ENCODE peak calls at places on chromosomes 16 and 17, in four cellular contexts. One of them, this sample, is unnamed.

GRCh38 chr17:82436601-82437324 is 13.8 kb downstream of the CYBC1 start:
- DNase-seq in K562: no peak
- DNase-seq in HepG2: no peak
- DNase-seq in H1: no peak
- DNase-seq in this sample: no peak

GRCh38 chr17:36148559-36149295 is 27.7 kb downstream of the TBC1D3B start:
- DNase-seq in K562: peak
- DNase-seq in HepG2: peak
- DNase-seq in H1: peak
- DNase-seq in this sample: peak

GRCh38 chr16:10932959-10933710 is 9.1 kb downstream of the DEXI start:
- DNase-seq in K562: no peak
- DNase-seq in HepG2: no peak
- DNase-seq in H1: no peak
- DNase-seq in this sample: no peak

GRCh38 chr16:77376358-77376757 is 58.5 kb downstream of the ADAMTS18 start:
- DNase-seq in K562: no peak
- DNase-seq in HepG2: no peak
- DNase-seq in H1: peak
- DNase-seq in this sample: no peak

GRCh38 chr16:50778284-50779163 is 36.6 kb downstream of the CYLD start:
- DNase-seq in K562: no peak
- DNase-seq in HepG2: no peak
- DNase-seq in H1: no peak
- DNase-seq in this sample: peak

GRCh38 chr17:61073799-61074513 is 325.7 kb upstream of the TBX2 start:
- DNase-seq in K562: no peak
- DNase-seq in HepG2: no peak
- DNase-seq in H1: no peak
- DNase-seq in this sample: no peak

GRCh38 chr17:38451030-38451839 is 23.0 kb downstream of the ARHGAP23 start:
- DNase-seq in K562: no peak
- DNase-seq in HepG2: peak
- DNase-seq in H1: peak
- DNase-seq in this sample: no peak

GRCh38 chr16:35733971-35734702 is 2274.7 kb downstream of the TP53TG3F start:
- DNase-seq in K562: no peak
- DNase-seq in HepG2: no peak
- DNase-seq in H1: no peak
- DNase-seq in this sample: no peak

GRCh38 chr17:55321507-55322064 is 56.8 kb downstream of the HLF start:
- DNase-seq in K562: no peak
- DNase-seq in HepG2: no peak
- DNase-seq in H1: no peak
- DNase-seq in this sample: no peak

GRCh38 chr16:83744521-83744981 is 63.2 kb upstream of the HSBP1 start:
- DNase-seq in K562: no peak
- DNase-seq in HepG2: no peak
- DNase-seq in H1: no peak
- DNase-seq in this sample: no peak

GRCh38 chr17:73585583-73585982 is 58.7 kb downstream of the SDK2 start:
- DNase-seq in K562: no peak
- DNase-seq in HepG2: no peak
- DNase-seq in H1: no peak
- DNase-seq in this sample: no peak

GRCh38 chr16:4699030-4699556 is 5.7 kb downstream of the NUDT16L1 start:
- DNase-seq in K562: no peak
- DNase-seq in HepG2: no peak
- DNase-seq in H1: no peak
- DNase-seq in this sample: no peak

GRCh38 chr17:65565559-65565958 is 4.1 kb upstream of the AXIN2 start:
- DNase-seq in K562: no peak
- DNase-seq in HepG2: no peak
- DNase-seq in H1: no peak
- DNase-seq in this sample: no peak

GRCh38 chr17:60640503-60640902 is 37.1 kb upstream of the BCAS3 start:
- DNase-seq in K562: no peak
- DNase-seq in HepG2: peak
- DNase-seq in H1: no peak
- DNase-seq in this sample: no peak

GRCh38 chr16:67228034-67228785 is 1.3 kb downstream of the TMEM208 start:
- DNase-seq in K562: no peak
- DNase-seq in HepG2: no peak
- DNase-seq in H1: no peak
- DNase-seq in this sample: no peak

GRCh38 chr17:65594585-65594940 is 33.1 kb upstream of the AXIN2 start:
- DNase-seq in K562: no peak
- DNase-seq in HepG2: no peak
- DNase-seq in H1: no peak
- DNase-seq in this sample: no peak

GRCh38 chr17:66524848-66525247 is 222.4 kb downstream of the PRKCA start:
- DNase-seq in K562: no peak
- DNase-seq in HepG2: no peak
- DNase-seq in H1: no peak
- DNase-seq in this sample: no peak

GRCh38 chr17:64728041-64728695 is 66.1 kb upstream of the SMURF2 start:
- DNase-seq in K562: no peak
- DNase-seq in HepG2: no peak
- DNase-seq in H1: no peak
- DNase-seq in this sample: no peak

GRCh38 chr17:51260960-51261958 is 913 bp downstream of the UTP18 start:
- DNase-seq in K562: peak
- DNase-seq in HepG2: peak
- DNase-seq in H1: peak
- DNase-seq in this sample: no peak

GRCh38 chr16:67685388-67686112 is 18.9 kb downstream of the C16orf86 start:
- DNase-seq in K562: no peak
- DNase-seq in HepG2: no peak
- DNase-seq in H1: no peak
- DNase-seq in this sample: no peak

GRCh38 chr17:30249460-30249859 is 14.0 kb upstream of the SLC6A4 start:
- DNase-seq in K562: no peak
- DNase-seq in HepG2: no peak
- DNase-seq in H1: no peak
- DNase-seq in this sample: no peak

GRCh38 chr17:79458356-79458755 is 152.5 kb downstream of the RBFOX3 start:
- DNase-seq in K562: no peak
- DNase-seq in HepG2: no peak
- DNase-seq in H1: no peak
- DNase-seq in this sample: no peak

GRCh38 chr17:49887086-49887743 is 39.3 kb upstream of the TAC4 start:
- DNase-seq in K562: no peak
- DNase-seq in HepG2: peak
- DNase-seq in H1: no peak
- DNase-seq in this sample: no peak

GRCh38 chr17:15649861-15650391 is 30.4 kb upstream of the FBXW10B start:
- DNase-seq in K562: no peak
- DNase-seq in HepG2: no peak
- DNase-seq in H1: no peak
- DNase-seq in this sample: no peak

GRCh38 chr16:19105891-19106624 is 7.7 kb upstream of the ITPRIPL2 start:
- DNase-seq in K562: no peak
- DNase-seq in HepG2: no peak
- DNase-seq in H1: no peak
- DNase-seq in this sample: no peak

GRCh38 chr16:57145964-57146647 is 39.7 kb downstream of the PSME3IP1 start:
- DNase-seq in K562: no peak
- DNase-seq in HepG2: no peak
- DNase-seq in H1: no peak
- DNase-seq in this sample: no peak

GRCh38 chr17:74176546-74177001 is 26.9 kb upstream of the RPL38 start:
- DNase-seq in K562: peak
- DNase-seq in HepG2: peak
- DNase-seq in H1: peak
- DNase-seq in this sample: no peak

GRCh38 chr17:965311-965989 is 14.1 kb downstream of the NXN start:
- DNase-seq in K562: no peak
- DNase-seq in HepG2: no peak
- DNase-seq in H1: no peak
- DNase-seq in this sample: no peak

GRCh38 chr16:67456383-67457140 is 24.4 kb downstream of the ATP6V0D1 start:
- DNase-seq in K562: no peak
- DNase-seq in HepG2: no peak
- DNase-seq in H1: no peak
- DNase-seq in this sample: no peak

GRCh38 chr16:29943846-29944669 is 17.8 kb upstream of the TMEM219 start:
- DNase-seq in K562: peak
- DNase-seq in HepG2: peak
- DNase-seq in H1: no peak
- DNase-seq in this sample: no peak
- TF ChIP-seq TAF1 in K562: no peak
- TF ChIP-seq TAF1 in HepG2: no peak
- TF ChIP-seq TAF1 in H1: no peak
- TF ChIP-seq TAF1 in this sample: no peak

DNA sequence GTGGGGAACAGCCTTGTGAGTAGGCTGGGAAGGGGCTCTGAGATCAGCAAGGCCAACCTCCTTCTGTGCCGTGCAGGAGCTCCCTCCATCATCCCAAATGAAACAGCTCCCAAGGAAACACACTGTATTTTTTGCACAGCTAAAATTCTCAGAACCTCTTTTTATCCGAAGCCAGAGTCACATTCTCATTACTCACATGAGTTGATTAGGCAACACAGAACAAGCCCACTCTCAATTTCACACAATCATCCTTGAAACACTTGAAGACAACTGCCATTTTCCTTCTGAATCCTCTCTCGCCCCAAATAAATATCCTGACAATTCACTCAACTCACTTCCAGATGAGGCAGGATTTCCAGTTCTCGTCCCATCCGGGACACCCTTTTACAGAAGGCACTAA is 66.1 kb downstream of the MYO18A start:
- DNase-seq in K562: no peak
- DNase-seq in HepG2: no peak
- DNase-seq in H1: no peak
- DNase-seq in this sample: no peak
- TF ChIP-seq ZNF274 in K562: no peak
- TF ChIP-seq ZNF274 in HepG2: no peak
- TF ChIP-seq ZNF274 in H1: no peak
- TF ChIP-seq ZNF274 in this sample: no peak

GRCh38 chr16:9109255-9109654 is 17.8 kb downstream of the HAPSTR1 start:
- DNase-seq in K562: no peak
- DNase-seq in HepG2: no peak
- DNase-seq in H1: no peak
- DNase-seq in this sample: no peak

GRCh38 chr16:9105189-9105588 is 13.7 kb downstream of the HAPSTR1 start:
- DNase-seq in K562: no peak
- DNase-seq in HepG2: no peak
- DNase-seq in H1: no peak
- DNase-seq in this sample: no peak

GRCh38 chr16:9103546-9103945 is 12.1 kb downstream of the HAPSTR1 start:
- DNase-seq in K562: no peak
- DNase-seq in HepG2: no peak
- DNase-seq in H1: no peak
- DNase-seq in this sample: no peak

GRCh38 chr16:9102943-9103342 is 11.5 kb downstream of the HAPSTR1 start:
- DNase-seq in K562: no peak
- DNase-seq in HepG2: no peak
- DNase-seq in H1: no peak
- DNase-seq in this sample: no peak

GRCh38 chr16:9107025-9107970 is 15.9 kb downstream of the HAPSTR1 start:
- DNase-seq in K562: no peak
- DNase-seq in HepG2: no peak
- DNase-seq in H1: no peak
- DNase-seq in this sample: no peak
- TF ChIP-seq CBX5 in K562: no peak
- TF ChIP-seq CBX5 in HepG2: no peak
- TF ChIP-seq CBX5 in H1: no peak
- TF ChIP-seq CBX5 in this sample: no peak

DNA sequence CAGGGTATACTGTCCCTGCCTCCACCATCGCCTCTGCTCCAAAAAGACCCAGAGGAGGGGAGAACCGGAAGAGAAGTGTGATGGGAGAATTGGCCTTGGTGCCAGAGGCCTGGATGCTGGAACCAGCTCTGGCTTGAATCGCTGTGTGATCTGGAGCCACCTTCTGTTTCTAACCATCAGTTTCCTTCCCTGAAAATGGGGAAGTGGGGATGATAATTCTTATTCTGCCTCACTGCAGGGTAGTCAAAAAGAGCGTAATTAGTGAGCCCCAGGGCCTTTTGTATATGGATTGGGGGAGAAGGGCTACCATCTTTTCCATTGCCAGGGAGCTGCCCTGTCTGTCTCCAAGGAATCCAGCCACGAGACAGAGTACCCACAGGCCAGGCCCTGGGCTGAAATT is 52.2 kb downstream of the CCT6B start:
- DNase-seq in K562: no peak
- DNase-seq in HepG2: no peak
- DNase-seq in H1: no peak
- DNase-seq in this sample: no peak
- TF ChIP-seq TAF1 in K562: no peak
- TF ChIP-seq TAF1 in HepG2: no peak
- TF ChIP-seq TAF1 in H1: no peak
- TF ChIP-seq TAF1 in this sample: no peak

GRCh38 chr16:84839956-84840355 is 20.2 kb downstream of the CRISPLD2 start:
- DNase-seq in K562: no peak
- DNase-seq in HepG2: no peak
- DNase-seq in H1: no peak
- DNase-seq in this sample: no peak
- TF ChIP-seq ZNF274 in K562: no peak
- TF ChIP-seq ZNF274 in HepG2: no peak
- TF ChIP-seq ZNF274 in H1: no peak
- TF ChIP-seq ZNF274 in this sample: no peak

GRCh38 chr17:41985919-41986318 is 19.3 kb downstream of the CNP start:
- DNase-seq in K562: no peak
- DNase-seq in HepG2: no peak
- DNase-seq in H1: no peak
- DNase-seq in this sample: no peak

GRCh38 chr17:41989702-41990419 is 23.3 kb downstream of the CNP start:
- DNase-seq in K562: no peak
- DNase-seq in HepG2: peak
- DNase-seq in H1: no peak
- DNase-seq in this sample: no peak

GRCh38 chr17:41988418-41988817 is 21.8 kb downstream of the CNP start:
- DNase-seq in K562: no peak
- DNase-seq in HepG2: no peak
- DNase-seq in H1: no peak
- DNase-seq in this sample: no peak

GRCh38 chr17:41986634-41987033 is 20.0 kb downstream of the CNP start:
- DNase-seq in K562: no peak
- DNase-seq in HepG2: no peak
- DNase-seq in H1: no peak
- DNase-seq in this sample: no peak

DNA sequence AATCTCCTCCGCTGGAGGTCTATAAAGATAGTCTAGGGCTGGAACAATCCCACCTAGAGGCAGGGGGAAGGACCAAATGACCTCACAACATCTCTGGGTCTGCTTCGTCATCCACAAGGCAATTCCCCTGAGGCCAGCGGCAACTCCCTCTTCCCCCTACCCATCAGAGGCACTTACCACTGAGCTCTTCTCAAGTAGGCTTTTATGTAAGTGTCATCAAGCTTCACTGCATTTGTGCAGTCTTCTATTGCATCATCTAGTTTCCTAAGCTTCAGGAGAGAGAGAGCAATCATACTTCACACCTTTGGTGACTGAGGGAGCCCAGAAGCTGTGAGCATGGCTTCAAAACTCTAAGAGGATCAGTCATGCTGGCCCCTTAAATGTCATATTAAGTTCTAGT is 21.0 kb downstream of the CNP start:
- DNase-seq in K562: no peak
- DNase-seq in HepG2: no peak
- DNase-seq in H1: no peak
- DNase-seq in this sample: no peak
- TF ChIP-seq CBX5 in K562: no peak
- TF ChIP-seq CBX5 in HepG2: no peak
- TF ChIP-seq CBX5 in H1: no peak
- TF ChIP-seq CBX5 in this sample: no peak

This sample was measured in GM12878.